ENCODE peak calls at places on chromosomes 12 and 14, in four cellular contexts. B is PC-3, L is HepG2, Y is fibroblast of lung. M is an unnamed sample.

GRCh38 chr12:120110550-120111501 is 5.7 kb downstream of the RAB35 start:
- DNase-seq in B (no peak), L (no peak), Y (no peak), M (peak)

GRCh38 chr12:497501-498160 is 37.9 kb downstream of the B4GALNT3 start:
- DNase-seq in B (peak), L (no peak), Y (no peak), M (no peak)

GRCh38 chr14:62532186-62532585 is 513.1 kb downstream of the KCNH5 start:
- DNase-seq in B (peak), L (no peak), Y (peak), M (no peak)

GRCh38 chr14:52048641-52049204 is 20.1 kb downstream of the NID2 start:
- DNase-seq in B (peak), L (no peak), Y (peak), M (peak)

GRCh38 chr12:52924764-52925716 is 20.2 kb upstream of the KRT8 start:
- DNase-seq in B (peak), L (peak), Y (peak), M (no peak)

GRCh38 chr14:58638231-58639205 is 756 bp downstream of the DACT1 start:
- DNase-seq in B (peak), L (no peak), Y (peak), M (peak)

GRCh38 chr12:113347892-113348291 is 10.5 kb upstream of the PLBD2 start:
- DNase-seq in B (no peak), L (no peak), Y (no peak), M (no peak)

GRCh38 chr12:58521152-58521551 is 399.2 kb downstream of the LRIG3 start:
- DNase-seq in B (no peak), L (no peak), Y (no peak), M (no peak)

GRCh38 chr12:122870163-122870842 is 25.6 kb downstream of the VPS37B start:
- DNase-seq in B (no peak), L (no peak), Y (no peak), M (no peak)

GRCh38 chr12:132502149-132502881 is 12.4 kb downstream of the FBRSL1 start:
- DNase-seq in B (no peak), L (no peak), Y (no peak), M (peak)

GRCh38 chr12:67826148-67826547 is 163.1 kb upstream of the IFNG-AS1 start:
- DNase-seq in B (no peak), L (no peak), Y (peak), M (no peak)

GRCh38 chr12:29187756-29188155 is 38.7 kb downstream of the FAR2 start:
- DNase-seq in B (no peak), L (no peak), Y (no peak), M (no peak)

GRCh38 chr14:90275820-90276219 is 19.5 kb downstream of the PSMC1 start:
- DNase-seq in B (no peak), L (no peak), Y (peak), M (no peak)

GRCh38 chr14:104680806-104681688 is 8.4 kb upstream of the INF2 start:
- DNase-seq in B (peak), L (peak), Y (peak), M (no peak)

GRCh38 chr14:100606687-100607610 is 19.7 kb upstream of the BEGAIN start:
- DNase-seq in B (no peak), L (no peak), Y (no peak), M (no peak)

GRCh38 chr12:47941475-47942326 is 21.7 kb upstream of the TMEM106C start:
- DNase-seq in B (no peak), L (no peak), Y (no peak), M (peak)
- H3K4me2 ChIP-seq in B (no peak), L (no peak), Y (no peak), M (peak)

GRCh38 chr12:114684870-114685273 is 897 bp upstream of the TBX3 start:
- DNase-seq in B (no peak), L (no peak), Y (no peak), M (no peak)
- TF ChIP-seq EZH2 in B (no peak), L (no peak), Y (no peak), M (peak)

DNA sequence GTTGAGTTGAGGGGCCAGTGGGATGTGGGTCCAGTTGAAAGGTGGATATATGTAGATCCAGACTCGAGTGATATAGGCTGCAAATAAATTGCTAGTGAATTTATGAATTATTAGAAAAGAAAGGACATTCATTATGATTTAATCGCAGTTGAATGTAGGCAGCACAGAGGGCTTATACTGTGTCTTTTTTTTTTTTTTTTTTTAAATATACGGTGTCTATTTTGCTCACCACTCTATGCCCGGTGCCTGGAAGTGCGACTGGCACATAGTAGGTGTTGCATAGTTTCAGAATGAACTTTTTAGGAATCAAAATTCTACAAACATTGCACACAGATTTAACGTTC is 773 bp upstream of the ETFBKMT start:
- DNase-seq in B (no peak), L (no peak), Y (no peak), M (no peak)
- H3K4me2 ChIP-seq in B (peak), L (peak), Y (peak), M (peak)

GRCh38 chr12:53952335-53952694 is 2.4 kb upstream of the HOXC12 start:
- DNase-seq in B (no peak), L (no peak), Y (no peak), M (peak)

GRCh38 chr12:53950441-53950781 is 4.3 kb upstream of the HOXC12 start:
- DNase-seq in B (peak), L (no peak), Y (no peak), M (no peak)

GRCh38 chr12:53949631-53950440 is 4.9 kb upstream of the HOXC12 start:
- DNase-seq in B (no peak), L (peak), Y (no peak), M (peak)

GRCh38 chr12:53951577-53952334 is 2.9 kb upstream of the HOXC12 start:
- DNase-seq in B (no peak), L (no peak), Y (no peak), M (peak)

GRCh38 chr12:53950789-53951576 is 3.7 kb upstream of the HOXC12 start:
- DNase-seq in B (no peak), L (peak), Y (no peak), M (no peak)
- TF ChIP-seq EZH2 in B (no peak), L (peak), Y (no peak), M (peak)

GRCh38 chr12:130839770-130840355 is 813 bp upstream of the STX2 start:
- DNase-seq in B (no peak), L (no peak), Y (no peak), M (no peak)
- H3K4me2 ChIP-seq in B (peak), L (peak), Y (peak), M (peak)

GRCh38 chr14:76752744-76753143 is 8.5 kb upstream of the VASH1 start:
- DNase-seq in B (no peak), L (no peak), Y (no peak), M (no peak)
- TF ChIP-seq EZH2 in B (no peak), L (no peak), Y (no peak), M (no peak)

M was measured in GM23338.